ENCODE peak calls at places on chromosomes 2 and 18, in five cellular contexts. U is HT1080, C is occipital lobe, A is H9, F is left cardiac atrium. R is an unnamed sample.
A peak's percentile ranks its signal among the peaks of the same experiment; 100 is the strongest.

GRCh38 chr2:38386377-38386776 is 9.3 kb upstream of the ATL2 start:
- DNase-seq in C (no peak), A (no peak), U (peak; percentile 52), F (no peak), R (no peak)

GRCh38 chr2:171225302-171225980 is 64.7 kb upstream of the TLK1 start:
- DNase-seq in U (peak; percentile 96), F (no peak), C (no peak), A (no peak), R (no peak)

GRCh38 chr2:28355521-28356094 is 37.0 kb upstream of the FOSL2 start:
- DNase-seq in F (peak; percentile 85), A (no peak), C (no peak), U (no peak), R (no peak)

GRCh38 chr2:5691659-5692529 is at the start of gene SOX11:
- DNase-seq in F (peak; percentile 59), C (no peak), U (no peak), A (peak; percentile 93), R (peak; percentile 34)

GRCh38 chr2:226732478-226733188 is 67.0 kb downstream of the IRS1 start:
- DNase-seq in F (no peak), U (no peak), C (no peak), A (no peak), R (no peak)

GRCh38 chr18:63963610-63964256 is 6.1 kb upstream of the SERPINB8 start:
- DNase-seq in F (peak; percentile 33), C (no peak), U (peak; percentile 56), A (peak; percentile 36), R (peak; percentile 52)

GRCh38 chr18:55585586-55586521 is 2.1 kb downstream of the TCF4 start:
- DNase-seq in U (peak; percentile 10), C (peak; percentile 11), F (no peak), A (peak; percentile 32), R (no peak)

GRCh38 chr18:46421973-46422551 is 235.0 kb downstream of the LOXHD1 start:
- DNase-seq in A (peak; percentile 2), F (no peak), C (no peak), U (no peak), R (no peak)

GRCh38 chr2:182763311-182763912 is 47.4 kb downstream of the DNAJC10 start:
- DNase-seq in F (no peak), A (peak; percentile 36), C (no peak), U (peak; percentile 34), R (no peak)

GRCh38 chr18:55422456-55423185 is 165.4 kb downstream of the TCF4 start:
- DNase-seq in C (no peak), U (no peak), F (peak; percentile 61), A (no peak), R (no peak)

GRCh38 chr2:240573071-240573515 is 4.8 kb downstream of the RNPEPL1 start:
- DNase-seq in U (no peak), C (no peak), F (peak; percentile 22), A (no peak), R (no peak)

GRCh38 chr2:236512902-236513433 is 56.7 kb upstream of the ACKR3 start:
- DNase-seq in U (peak; percentile 33), C (no peak), F (peak; percentile 66), A (peak; percentile 84), R (peak; percentile 79)

GRCh38 chr2:51387235-51387634 is 355.3 kb upstream of the NRXN1 start:
- DNase-seq in U (no peak), C (no peak), A (no peak), F (no peak), R (no peak)

GRCh38 chr2:157304811-157305712 is 20.6 kb downstream of the ERMN start:
- DNase-seq in A (no peak), U (peak; percentile 18), F (no peak), C (no peak), R (no peak)

GRCh38 chr18:54717673-54718435 is 110.4 kb upstream of the RAB27B start:
- DNase-seq in U (peak; percentile 51), A (peak; percentile 71), F (no peak), C (peak; percentile 51), R (peak; percentile 51)

GRCh38 chr2:8692783-8693768 is 11.2 kb downstream of the ID2 start:
- DNase-seq in F (peak; percentile 47), C (peak; percentile 26), A (peak; percentile 72), U (no peak), R (peak; percentile 66)

GRCh38 chr18:34039194-34039593 is 185.5 kb downstream of the NOL4 start:
- DNase-seq in F (no peak), A (no peak), U (peak; percentile 4), C (no peak), R (no peak)

GRCh38 chr2:160039166-160039903 is 23.1 kb downstream of the PLA2R1 start:
- DNase-seq in C (no peak), F (peak; percentile 68), A (no peak), U (peak; percentile 96), R (no peak)

GRCh38 chr18:75353357-75353756 is 74.1 kb downstream of the SMIM21 start:
- DNase-seq in U (no peak), A (no peak), C (no peak), F (no peak), R (no peak)

GRCh38 chr2:237452846-237453245 is 34.2 kb upstream of the MLPH start:
- DNase-seq in U (no peak), A (no peak), C (no peak), F (no peak), R (no peak)

R was measured in activated T-cell treated with anti-CD3 and anti-CD28 coated beads, Interleukin-2, amount 50 U/mL, for 48 hours.